ENCODE peak calls at places on chromosomes 16 and 17, in ten cellular contexts. V is uterus; B is mammary epithelial cell; U is Peyer's patch; R is sigmoid colon; J is AG04450; S is CD8-positive, alpha-beta T cell; M is ascending aorta; Y is left ventricle myocardium inferior; F is left lung. K is an unnamed sample. For H3K27me3, the result is how much of the 10 kb centered on the place peaks cover.

GRCh38 chr17:47966079-47966519 is 4.8 kb upstream of the CDK5RAP3 start:
- DNase-seq in V (peak), B (no peak), U (peak), R (no peak), J (no peak), S (no peak), M (no peak), Y (no peak), F (no peak), K (no peak)

GRCh38 chr16:28863929-28864886 is 565 bp downstream of the SH2B1 start:
- DNase-seq in V (peak), B (peak), U (peak), R (peak), J (no peak), S (peak), M (no peak), Y (no peak), F (no peak), K (no peak)

GRCh38 chr16:48003226-48003907 is 152.4 kb downstream of the ABCC12 start:
- DNase-seq in V (no peak), B (peak), U (no peak), R (no peak), J (no peak), S (no peak), M (no peak), Y (no peak), F (no peak), K (no peak)

GRCh38 chr16:19393226-19394074 is 24.2 kb upstream of the TMC5 start:
- DNase-seq in V (no peak), B (peak), U (peak), R (no peak), J (no peak), S (no peak), M (no peak), Y (no peak), F (peak), K (no peak)

GRCh38 chr16:85995591-85996461 is 96.9 kb downstream of the IRF8 start:
- DNase-seq in V (no peak), B (no peak), U (peak), R (peak), J (no peak), S (no peak), M (no peak), Y (no peak), F (no peak), K (no peak)

GRCh38 chr16:59552164-59552563 is 818.0 kb upstream of the GOT2 start:
- DNase-seq in V (no peak), B (no peak), U (no peak), R (no peak), J (no peak), S (no peak), M (no peak), Y (no peak), F (no peak), K (no peak)

GRCh38 chr16:35713762-35714650 is 2254.6 kb downstream of the TP53TG3F start:
- DNase-seq in V (no peak), B (no peak), U (no peak), R (no peak), J (no peak), S (no peak), M (peak), Y (no peak), F (no peak), K (no peak)

GRCh38 chr17:78252701-78253635 is 21.5 kb downstream of the TMEM235 start:
- DNase-seq in V (no peak), B (no peak), U (no peak), R (peak), J (no peak), S (peak), M (no peak), Y (no peak), F (no peak), K (no peak)

GRCh38 chr17:65278820-65279184 is 141.6 kb downstream of the RGS9 start:
- DNase-seq in V (no peak), B (no peak), U (no peak), R (no peak), J (no peak), S (no peak), M (peak), Y (no peak), F (no peak), K (no peak)

GRCh38 chr17:70629902-70630301 is 460.6 kb downstream of the KCNJ2 start:
- DNase-seq in V (no peak), B (no peak), U (no peak), R (no peak), J (no peak), S (no peak), M (no peak), Y (no peak), F (no peak), K (no peak)

GRCh38 chr17:36514856-36515255 is 19.8 kb downstream of the MYO19 start:
- DNase-seq in V (no peak), B (no peak), U (no peak), R (no peak), J (no peak), S (no peak), M (no peak), Y (no peak), F (no peak), K (no peak)

GRCh38 chr16:3578610-3579551 is 1.7 kb upstream of the NLRC3 start:
- DNase-seq in V (no peak), B (no peak), U (peak), R (no peak), J (no peak), S (peak), M (no peak), Y (no peak), F (no peak), K (no peak)

GRCh38 chr17:17740627-17741237 is 59.5 kb downstream of the RAI1 start:
- DNase-seq in V (no peak), B (peak), U (no peak), R (no peak), J (no peak), S (peak), M (no peak), Y (no peak), F (no peak), K (peak)

GRCh38 chr17:48728232-48729231 is at the start of gene HOXB13:
- DNase-seq in V (no peak), B (no peak), U (no peak), R (peak), J (no peak), S (peak), M (no peak), Y (peak), F (no peak), K (no peak)

GRCh38 chr17:7380855-7381683 is at the start of gene TNK1:
- DNase-seq in V (peak), B (peak), U (peak), R (peak), J (no peak), S (no peak), M (peak), Y (peak), F (peak), K (no peak)

GRCh38 chr17:31339906-31340661 is 18.7 kb upstream of the EVI2A start:
- DNase-seq in V (no peak), B (peak), U (no peak), R (no peak), J (no peak), S (no peak), M (no peak), Y (no peak), F (no peak), K (no peak)

GRCh38 chr17:32006957-32007462 is at the start of gene LRRC37B:
- DNase-seq in V (peak), B (peak), U (peak), R (peak), J (peak), S (peak), M (peak), Y (peak), F (peak), K (peak)

GRCh38 chr16:4293822-4294457 is 21.1 kb upstream of the TFAP4 start:
- DNase-seq in V (peak), B (peak), U (no peak), R (peak), J (no peak), S (no peak), M (peak), Y (peak), F (peak), K (no peak)

GRCh38 chr16:19899605-19899955 is 14.9 kb upstream of the GPRC5B start:
- DNase-seq in V (no peak), B (no peak), U (no peak), R (no peak), J (no peak), S (no peak), M (no peak), Y (no peak), F (no peak), K (no peak)

GRCh38 chr17:55536205-55536604 is 25.0 kb upstream of the SMIM36 start:
- DNase-seq in V (no peak), B (no peak), U (no peak), R (no peak), J (no peak), S (no peak), M (no peak), Y (no peak), F (no peak), K (no peak)

GRCh38 chr16:73020409-73020884 is 27.5 kb downstream of the ZFHX3 start:
- DNase-seq in V (no peak), B (peak), U (peak), R (peak), J (peak), S (no peak), M (peak), Y (peak), F (no peak), K (no peak)

GRCh38 chr16:53948734-53949430 is 244.9 kb downstream of the FTO start:
- DNase-seq in V (no peak), B (no peak), U (no peak), R (no peak), J (no peak), S (no peak), M (no peak), Y (no peak), F (no peak), K (no peak)

GRCh38 chr17:36901506-36901905 is 35.8 kb upstream of the LHX1 start:
- DNase-seq in V (no peak), B (peak), U (no peak), R (no peak), J (no peak), S (no peak), M (no peak), Y (no peak), F (no peak), K (no peak)

GRCh38 chr17:43309505-43310329 is 75.9 kb upstream of the RNU2-1 start:
- DNase-seq in V (no peak), B (peak), U (peak), R (peak), J (no peak), S (no peak), M (peak), Y (no peak), F (peak), K (no peak)

GRCh38 chr17:70913086-70913485 is 743.8 kb downstream of the KCNJ2 start:
- DNase-seq in V (no peak), B (no peak), U (no peak), R (no peak), J (no peak), S (no peak), M (no peak), Y (no peak), F (no peak), K (no peak)

GRCh38 chr17:65191805-65192740 is 54.9 kb downstream of the RGS9 start:
- DNase-seq in V (no peak), B (peak), U (no peak), R (no peak), J (no peak), S (no peak), M (no peak), Y (no peak), F (no peak), K (no peak)

GRCh38 chr16:1082266-1082951 is 9.9 kb downstream of the SSTR5 start:
- DNase-seq in V (no peak), B (peak), U (no peak), R (no peak), J (no peak), S (no peak), M (no peak), Y (no peak), F (no peak), K (no peak)

GRCh38 chr17:45942284-45942683 is 47.9 kb downstream of the MAPT start:
- DNase-seq in V (peak), B (no peak), U (peak), R (peak), J (no peak), S (no peak), M (peak), Y (peak), F (peak), K (no peak)

GRCh38 chr17:60902399-60902798 is 224.7 kb downstream of the BCAS3 start:
- DNase-seq in V (no peak), B (no peak), U (no peak), R (no peak), J (no peak), S (no peak), M (no peak), Y (no peak), F (no peak), K (no peak)

GRCh38 chr16:85798901-85799496 is 345 bp downstream of the EMC8 start:
- DNase-seq in V (no peak), B (peak), U (no peak), R (no peak), J (no peak), S (peak), M (no peak), Y (no peak), F (peak), K (no peak)

GRCh38 chr16:58912571-58912970 is 178.5 kb upstream of the GOT2 start:
- DNase-seq in V (no peak), B (no peak), U (no peak), R (no peak), J (no peak), S (no peak), M (no peak), Y (no peak), F (no peak), K (no peak)

GRCh38 chr16:53882310-53882709 is 178.4 kb downstream of the FTO start:
- DNase-seq in V (no peak), B (no peak), U (no peak), R (no peak), J (no peak), S (no peak), M (no peak), Y (no peak), F (no peak), K (no peak)

GRCh38 chr17:81365148-81365600 is 30.1 kb upstream of the BAHCC1 start:
- DNase-seq in V (peak), B (peak), U (peak), R (peak), J (no peak), S (no peak), M (peak), Y (no peak), F (peak), K (no peak)

GRCh38 chr17:47714773-47715396 is 18.2 kb upstream of the TBX21 start:
- DNase-seq in V (no peak), B (no peak), U (peak), R (no peak), J (no peak), S (no peak), M (no peak), Y (no peak), F (no peak), K (no peak)

GRCh38 chr16:81265658-81266451 is 27.4 kb downstream of the BCO1 start:
- DNase-seq in V (peak), B (no peak), U (peak), R (peak), J (no peak), S (no peak), M (no peak), Y (peak), F (peak), K (no peak)

GRCh38 chr17:82978354-82978753 is 101.1 kb upstream of the METRNL start:
- DNase-seq in V (no peak), B (no peak), U (no peak), R (no peak), J (no peak), S (no peak), M (no peak), Y (no peak), F (no peak), K (no peak)
- H3K27ac ChIP-seq in V (no peak), B (no peak), U (peak), R (no peak), J (no peak), S (no peak), M (no peak), Y (no peak), F (peak), K (no peak)

GRCh38 chr17:2018716-2019490 is 6.2 kb downstream of the RTN4RL1 start:
- DNase-seq in V (no peak), B (no peak), U (no peak), R (no peak), J (no peak), S (no peak), M (no peak), Y (no peak), F (no peak), K (no peak)
- H3K27me3 ChIP-seq in V (under half), B (under half), U (under half), R (under half), J (half or more), S (under half), M (under half), Y (under half), F (under half), K (under half)

DNA sequence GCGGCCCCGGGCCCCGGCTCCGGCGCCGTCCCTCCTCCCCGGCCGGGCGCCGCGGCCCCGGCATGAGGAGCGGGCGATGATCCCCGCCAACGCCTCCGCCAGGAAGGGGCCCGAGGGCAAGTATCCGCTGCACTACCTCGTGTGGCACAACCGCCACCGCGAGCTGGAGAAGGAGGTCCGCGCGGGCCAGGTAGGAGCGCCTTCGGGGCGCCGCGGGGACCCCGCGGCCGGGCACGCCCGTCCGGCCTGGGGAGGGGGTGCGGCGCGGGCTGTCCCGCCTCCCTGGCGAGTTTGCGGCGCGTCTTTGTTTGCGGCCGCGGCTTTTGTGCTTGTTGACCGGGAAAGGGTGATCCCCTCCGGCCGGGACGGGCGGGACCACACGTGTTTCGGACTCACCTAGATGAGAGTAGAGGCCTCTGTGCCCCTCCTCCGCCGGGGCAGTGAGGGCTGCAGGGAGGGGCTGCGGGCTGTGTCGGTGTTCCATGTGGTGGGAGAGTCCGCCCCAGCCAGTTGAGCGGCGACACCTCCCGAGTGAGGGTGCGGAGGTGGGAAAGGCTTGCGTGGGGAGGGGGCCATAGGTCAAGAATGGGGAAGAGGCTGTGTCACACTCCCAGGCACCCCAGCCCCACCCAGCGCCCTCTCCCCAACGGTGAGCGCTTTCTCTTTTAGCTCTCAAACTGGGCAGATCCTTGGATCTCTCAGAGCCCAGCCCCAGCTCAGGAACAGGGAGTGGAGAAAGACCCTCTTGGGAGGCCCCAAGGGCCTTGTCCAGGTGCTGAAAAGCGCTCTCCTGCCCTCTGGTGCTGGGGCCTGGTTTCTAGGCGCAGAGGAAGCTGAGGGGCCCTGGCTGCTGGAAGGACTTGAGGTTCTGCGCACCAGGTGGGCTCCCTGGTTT is 861 bp downstream of the ANKRD13B start:
- DNase-seq in V (peak), B (no peak), U (peak), R (peak), J (no peak), S (no peak), M (no peak), Y (no peak), F (no peak), K (no peak)
- TF ChIP-seq CTCF in V (no peak), B (peak), U (peak), R (no peak), J (peak), S (no peak), M (no peak), Y (peak), F (no peak), K (peak)

DNA sequence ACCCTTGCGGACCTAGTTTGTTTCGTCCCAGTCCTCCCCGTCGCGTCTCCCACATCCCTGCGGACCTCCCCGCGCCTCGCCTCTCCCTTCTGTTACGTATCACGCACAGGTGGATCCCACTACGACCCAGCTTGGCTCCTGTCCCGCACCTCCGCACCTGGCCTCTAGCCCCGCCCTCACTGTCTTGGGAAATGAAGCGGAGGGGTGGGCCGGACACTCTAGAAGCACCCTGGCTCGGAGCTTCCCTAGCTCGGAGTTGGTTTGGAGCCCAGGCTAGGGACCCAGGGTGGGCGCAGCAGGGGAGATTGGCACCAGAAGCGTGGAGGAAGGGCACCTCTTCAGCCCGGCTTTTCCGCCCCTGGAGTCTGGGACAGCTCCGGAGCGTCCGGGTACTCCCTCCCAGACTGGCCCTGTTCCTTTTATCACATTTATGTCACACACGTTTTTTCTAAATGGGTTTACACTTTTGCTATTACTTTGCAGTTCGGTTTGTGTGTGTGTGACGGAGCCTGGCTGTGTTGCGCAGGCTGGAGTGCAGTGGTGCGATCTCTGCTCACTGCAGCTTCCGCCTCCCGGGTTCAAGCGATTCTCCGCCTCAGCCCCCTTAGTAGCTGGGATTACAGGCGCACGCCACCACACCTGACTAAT is 1.4 kb upstream of the CEMP1 start:
- DNase-seq in V (peak), B (peak), U (peak), R (peak), J (no peak), S (peak), M (peak), Y (peak), F (peak), K (no peak)
- H3K27ac ChIP-seq in V (peak), B (peak), U (peak), R (peak), J (peak), S (peak), M (peak), Y (peak), F (peak), K (peak)

GRCh38 chr16:68422396-68422964 is 25.8 kb downstream of the SMPD3 start:
- DNase-seq in V (no peak), B (no peak), U (no peak), R (no peak), J (no peak), S (no peak), M (no peak), Y (no peak), F (no peak), K (no peak)

GRCh38 chr16:68426355-68426652 is 22.0 kb downstream of the SMPD3 start:
- DNase-seq in V (no peak), B (no peak), U (no peak), R (no peak), J (no peak), S (no peak), M (no peak), Y (no peak), F (peak), K (no peak)

GRCh38 chr16:68427649-68428303 is 20.5 kb downstream of the SMPD3 start:
- DNase-seq in V (no peak), B (no peak), U (no peak), R (no peak), J (no peak), S (no peak), M (no peak), Y (no peak), F (peak), K (no peak)

GRCh38 chr16:68423771-68424170 is 24.5 kb downstream of the SMPD3 start:
- DNase-seq in V (no peak), B (no peak), U (no peak), R (no peak), J (no peak), S (no peak), M (no peak), Y (no peak), F (peak), K (no peak)

GRCh38 chr16:68425498-68426354 is 22.6 kb downstream of the SMPD3 start:
- DNase-seq in V (no peak), B (no peak), U (no peak), R (no peak), J (no peak), S (no peak), M (no peak), Y (no peak), F (peak), K (no peak)
- H3K27me3 ChIP-seq in V (under half), B (under half), U (under half), R (under half), J (under half), S (under half), M (under half), Y (under half), F (under half), K (under half)